ENCODE peak calls at places on chromosomes 16 and 17, in six cellular contexts. W, H, M, A, D and X are unnamed samples.

GRCh38 chr17:68200689-68201424 is 47.0 kb upstream of the AMZ2 start:
- DNase-seq in W (peak), H (peak), M (peak), A (peak), D (peak), X (peak)

GRCh38 chr17:57566724-57567123 is 178.4 kb downstream of the CCDC182 start:
- DNase-seq in W (no peak), H (no peak), M (no peak), A (no peak), D (no peak), X (no peak)

GRCh38 chr17:869067-869466 is 86.9 kb downstream of the MRM3 start:
- DNase-seq in W (no peak), H (no peak), M (peak), A (no peak), D (peak), X (no peak)

GRCh38 chr16:50245417-50246298 is 20.7 kb upstream of the ADCY7 start:
- DNase-seq in W (no peak), H (no peak), M (peak), A (no peak), D (peak), X (peak)

GRCh38 chr17:43813386-43813785 is 19.6 kb downstream of the MPP3 start:
- DNase-seq in W (no peak), H (no peak), M (no peak), A (no peak), D (no peak), X (no peak)

GRCh38 chr16:55021595-55022475 is 91.2 kb downstream of the IRX5 start:
- DNase-seq in W (peak), H (no peak), M (no peak), A (peak), D (no peak), X (peak)

GRCh38 chr16:83779881-83780280 is 27.9 kb upstream of the HSBP1 start:
- DNase-seq in W (no peak), H (no peak), M (no peak), A (no peak), D (peak), X (no peak)

GRCh38 chr17:40364121-40364861 is at the start of gene GJD3:
- DNase-seq in W (peak), H (no peak), M (no peak), A (peak), D (no peak), X (no peak)

GRCh38 chr16:25210758-25211157 is 6.0 kb upstream of the AQP8 start:
- DNase-seq in W (no peak), H (no peak), M (peak), A (no peak), D (peak), X (no peak)

GRCh38 chr17:32298721-32299578 is 33.3 kb downstream of the RHBDL3 start:
- DNase-seq in W (no peak), H (no peak), M (peak), A (no peak), D (no peak), X (no peak)

GRCh38 chr16:57380671-57381462 is 8.6 kb downstream of the CX3CL1 start:
- DNase-seq in W (no peak), H (no peak), M (no peak), A (no peak), D (peak), X (no peak)

GRCh38 chr16:50188619-50189136 is 35.6 kb downstream of the TENT4B start:
- DNase-seq in W (no peak), H (no peak), M (no peak), A (no peak), D (no peak), X (no peak)

DNA sequence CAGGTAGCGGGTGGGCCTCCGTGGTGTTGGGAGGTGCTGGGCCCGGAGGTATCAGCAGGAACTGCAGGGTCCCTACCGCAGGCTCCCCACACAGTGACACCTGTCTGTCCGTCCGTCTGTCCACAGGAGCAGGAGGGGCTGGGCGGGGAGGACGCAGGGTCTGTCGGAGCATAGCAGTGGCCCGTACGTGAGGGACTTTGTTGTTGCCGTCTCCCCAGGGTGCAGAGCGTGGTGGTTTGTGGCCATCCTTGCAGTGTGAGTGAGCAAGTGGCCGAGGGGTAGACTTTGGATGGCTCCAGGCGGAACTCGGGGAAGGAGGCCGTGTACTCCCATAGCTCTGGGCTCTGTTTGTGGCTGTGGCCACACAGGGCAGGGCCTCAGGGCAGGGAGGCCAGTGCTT is 40.8 kb upstream of the ZNF750 start:
- DNase-seq in W (no peak), H (no peak), M (no peak), A (no peak), D (no peak), X (no peak)
- H3K18ac ChIP-seq in W (no peak), H (peak), M (no peak), A (no peak), D (no peak), X (no peak)

GRCh38 chr17:53148058-53148457 is 674.7 kb upstream of the KIF2B start:
- DNase-seq in W (no peak), H (no peak), M (no peak), A (no peak), D (no peak), X (no peak)
- H3K23ac ChIP-seq in W (no peak), H (no peak), M (no peak), A (no peak), D (no peak), X (no peak)

GRCh38 chr17:8724451-8724850 is 20.2 kb downstream of the CCDC42 start:
- DNase-seq in W (no peak), H (no peak), M (no peak), A (no peak), D (no peak), X (peak)

GRCh38 chr17:8713878-8714277 is 30.8 kb downstream of the CCDC42 start:
- DNase-seq in W (no peak), H (no peak), M (no peak), A (no peak), D (no peak), X (no peak)

GRCh38 chr17:8720596-8720995 is 24.0 kb downstream of the CCDC42 start:
- DNase-seq in W (no peak), H (no peak), M (no peak), A (no peak), D (no peak), X (no peak)

GRCh38 chr17:8718001-8718563 is 26.6 kb downstream of the CCDC42 start:
- DNase-seq in W (no peak), H (no peak), M (no peak), A (no peak), D (no peak), X (no peak)

GRCh38 chr17:8719291-8720246 is 25.1 kb downstream of the CCDC42 start:
- DNase-seq in W (no peak), H (no peak), M (no peak), A (no peak), D (no peak), X (no peak)
- H3K18ac ChIP-seq in W (no peak), H (no peak), M (no peak), A (no peak), D (no peak), X (no peak)

GRCh38 chr17:33651631-33652030 is 358.5 kb upstream of the ASIC2 start:
- DNase-seq in W (peak), H (no peak), M (peak), A (no peak), D (peak), X (peak)
- H3K23ac ChIP-seq in W (no peak), H (no peak), M (no peak), A (no peak), D (no peak), X (no peak)